ENCODE peak calls at places on chromosomes 13 and 19, in ten cellular contexts. One of them, this sample, is unnamed.

GRCh38 chr19:33500991-33501390 is 20.6 kb downstream of the PEPD start:
- DNase-seq in activated naive CD4-positive, alpha-beta T cell: no peak
- DNase-seq in HTR-8/SVneo: no peak
- DNase-seq in NCI-H526: no peak
- DNase-seq in GM12864: no peak
- DNase-seq in activated CD4-positive, alpha-beta memory T cell treated with anti-CD3 and anti-CD28 coated beads, Interleukin-2, amount 10 ng/mL, durations not matched to agents 7 days and 5 days: no peak
- DNase-seq in RWPE1: no peak
- DNase-seq in adrenal gland: peak; percentile 1
- DNase-seq in skeletal muscle cell: no peak
- DNase-seq in left ventricle myocardium superior: peak; percentile 8
- DNase-seq in this sample: no peak

GRCh38 chr19:45100202-45100600 is 7.2 kb downstream of the PPP1R37 start:
- DNase-seq in activated naive CD4-positive, alpha-beta T cell: no peak
- DNase-seq in HTR-8/SVneo: no peak
- DNase-seq in NCI-H526: no peak
- DNase-seq in GM12864: no peak
- DNase-seq in activated CD4-positive, alpha-beta memory T cell treated with anti-CD3 and anti-CD28 coated beads, Interleukin-2, amount 10 ng/mL, durations not matched to agents 7 days and 5 days: no peak
- DNase-seq in RWPE1: no peak
- DNase-seq in adrenal gland: peak; percentile 52
- DNase-seq in skeletal muscle cell: no peak
- DNase-seq in left ventricle myocardium superior: no peak
- DNase-seq in this sample: no peak

GRCh38 chr19:4284176-4284958 is 5.3 kb downstream of the SHD start:
- DNase-seq in activated naive CD4-positive, alpha-beta T cell: no peak
- DNase-seq in HTR-8/SVneo: no peak
- DNase-seq in NCI-H526: peak; percentile 76
- DNase-seq in GM12864: no peak
- DNase-seq in activated CD4-positive, alpha-beta memory T cell treated with anti-CD3 and anti-CD28 coated beads, Interleukin-2, amount 10 ng/mL, durations not matched to agents 7 days and 5 days: no peak
- DNase-seq in RWPE1: peak; percentile 88
- DNase-seq in adrenal gland: no peak
- DNase-seq in skeletal muscle cell: no peak
- DNase-seq in left ventricle myocardium superior: no peak
- DNase-seq in this sample: peak; percentile 15

GRCh38 chr13:113897161-113897560 is 33.3 kb upstream of the GAS6 start:
- DNase-seq in activated naive CD4-positive, alpha-beta T cell: no peak
- DNase-seq in HTR-8/SVneo: peak; percentile 75
- DNase-seq in NCI-H526: no peak
- DNase-seq in GM12864: no peak
- DNase-seq in activated CD4-positive, alpha-beta memory T cell treated with anti-CD3 and anti-CD28 coated beads, Interleukin-2, amount 10 ng/mL, durations not matched to agents 7 days and 5 days: peak; percentile 1
- DNase-seq in RWPE1: peak; percentile 88
- DNase-seq in adrenal gland: no peak
- DNase-seq in skeletal muscle cell: peak; percentile 91
- DNase-seq in left ventricle myocardium superior: peak; percentile 26
- DNase-seq in this sample: peak; percentile 98

GRCh38 chr19:46488551-46488950 is 7.1 kb downstream of the PNMA8B start:
- DNase-seq in activated naive CD4-positive, alpha-beta T cell: no peak
- DNase-seq in HTR-8/SVneo: no peak
- DNase-seq in NCI-H526: no peak
- DNase-seq in GM12864: no peak
- DNase-seq in activated CD4-positive, alpha-beta memory T cell treated with anti-CD3 and anti-CD28 coated beads, Interleukin-2, amount 10 ng/mL, durations not matched to agents 7 days and 5 days: no peak
- DNase-seq in RWPE1: no peak
- DNase-seq in adrenal gland: no peak
- DNase-seq in skeletal muscle cell: no peak
- DNase-seq in left ventricle myocardium superior: no peak
- DNase-seq in this sample: no peak

GRCh38 chr13:29621401-29621800 is 25.9 kb upstream of the SLC7A1 start:
- DNase-seq in activated naive CD4-positive, alpha-beta T cell: no peak
- DNase-seq in HTR-8/SVneo: no peak
- DNase-seq in NCI-H526: no peak
- DNase-seq in GM12864: no peak
- DNase-seq in activated CD4-positive, alpha-beta memory T cell treated with anti-CD3 and anti-CD28 coated beads, Interleukin-2, amount 10 ng/mL, durations not matched to agents 7 days and 5 days: no peak
- DNase-seq in RWPE1: no peak
- DNase-seq in adrenal gland: no peak
- DNase-seq in skeletal muscle cell: peak; percentile 11
- DNase-seq in left ventricle myocardium superior: no peak
- DNase-seq in this sample: no peak

GRCh38 chr13:98939552-98940306 is 38.1 kb downstream of the DOCK9 start:
- DNase-seq in activated naive CD4-positive, alpha-beta T cell: no peak
- DNase-seq in HTR-8/SVneo: no peak
- DNase-seq in NCI-H526: no peak
- DNase-seq in GM12864: no peak
- DNase-seq in activated CD4-positive, alpha-beta memory T cell treated with anti-CD3 and anti-CD28 coated beads, Interleukin-2, amount 10 ng/mL, durations not matched to agents 7 days and 5 days: no peak
- DNase-seq in RWPE1: no peak
- DNase-seq in adrenal gland: no peak
- DNase-seq in skeletal muscle cell: no peak
- DNase-seq in left ventricle myocardium superior: peak; percentile 49
- DNase-seq in this sample: no peak

GRCh38 chr13:52345048-52345447 is 60.9 kb downstream of the THSD1 start:
- DNase-seq in activated naive CD4-positive, alpha-beta T cell: no peak
- DNase-seq in HTR-8/SVneo: no peak
- DNase-seq in NCI-H526: no peak
- DNase-seq in GM12864: no peak
- DNase-seq in activated CD4-positive, alpha-beta memory T cell treated with anti-CD3 and anti-CD28 coated beads, Interleukin-2, amount 10 ng/mL, durations not matched to agents 7 days and 5 days: no peak
- DNase-seq in RWPE1: peak; percentile 59
- DNase-seq in adrenal gland: no peak
- DNase-seq in skeletal muscle cell: peak; percentile 22
- DNase-seq in left ventricle myocardium superior: no peak
- DNase-seq in this sample: no peak

GRCh38 chr19:17419154-17419490 is 725 bp upstream of the MVB12A start:
- DNase-seq in activated naive CD4-positive, alpha-beta T cell: no peak
- DNase-seq in HTR-8/SVneo: no peak
- DNase-seq in NCI-H526: no peak
- DNase-seq in GM12864: no peak
- DNase-seq in activated CD4-positive, alpha-beta memory T cell treated with anti-CD3 and anti-CD28 coated beads, Interleukin-2, amount 10 ng/mL, durations not matched to agents 7 days and 5 days: no peak
- DNase-seq in RWPE1: no peak
- DNase-seq in adrenal gland: no peak
- DNase-seq in skeletal muscle cell: no peak
- DNase-seq in left ventricle myocardium superior: no peak
- DNase-seq in this sample: no peak

GRCh38 chr13:32045963-32046785 is 14.6 kb downstream of the FRY start:
- DNase-seq in activated naive CD4-positive, alpha-beta T cell: no peak
- DNase-seq in HTR-8/SVneo: no peak
- DNase-seq in NCI-H526: peak; percentile 68
- DNase-seq in GM12864: no peak
- DNase-seq in activated CD4-positive, alpha-beta memory T cell treated with anti-CD3 and anti-CD28 coated beads, Interleukin-2, amount 10 ng/mL, durations not matched to agents 7 days and 5 days: no peak
- DNase-seq in RWPE1: no peak
- DNase-seq in adrenal gland: peak; percentile 21
- DNase-seq in skeletal muscle cell: no peak
- DNase-seq in left ventricle myocardium superior: no peak
- DNase-seq in this sample: no peak

GRCh38 chr13:33518442-33518841 is 232.9 kb upstream of the STARD13 start:
- DNase-seq in activated naive CD4-positive, alpha-beta T cell: no peak
- DNase-seq in HTR-8/SVneo: no peak
- DNase-seq in NCI-H526: no peak
- DNase-seq in GM12864: no peak
- DNase-seq in activated CD4-positive, alpha-beta memory T cell treated with anti-CD3 and anti-CD28 coated beads, Interleukin-2, amount 10 ng/mL, durations not matched to agents 7 days and 5 days: no peak
- DNase-seq in RWPE1: no peak
- DNase-seq in adrenal gland: no peak
- DNase-seq in skeletal muscle cell: no peak
- DNase-seq in left ventricle myocardium superior: no peak
- DNase-seq in this sample: no peak

GRCh38 chr19:7349961-7350711 is 1.4 kb downstream of the ARHGEF18 start:
- DNase-seq in activated naive CD4-positive, alpha-beta T cell: no peak
- DNase-seq in HTR-8/SVneo: no peak
- DNase-seq in NCI-H526: no peak
- DNase-seq in GM12864: no peak
- DNase-seq in activated CD4-positive, alpha-beta memory T cell treated with anti-CD3 and anti-CD28 coated beads, Interleukin-2, amount 10 ng/mL, durations not matched to agents 7 days and 5 days: no peak
- DNase-seq in RWPE1: no peak
- DNase-seq in adrenal gland: no peak
- DNase-seq in skeletal muscle cell: no peak
- DNase-seq in left ventricle myocardium superior: no peak
- DNase-seq in this sample: no peak

GRCh38 chr19:12365372-12366162 is at the start of gene ZNF442:
- DNase-seq in activated naive CD4-positive, alpha-beta T cell: peak; percentile 62
- DNase-seq in HTR-8/SVneo: peak; percentile 98
- DNase-seq in NCI-H526: peak; percentile 95
- DNase-seq in GM12864: peak; percentile 90
- DNase-seq in activated CD4-positive, alpha-beta memory T cell treated with anti-CD3 and anti-CD28 coated beads, Interleukin-2, amount 10 ng/mL, durations not matched to agents 7 days and 5 days: peak; percentile 78
- DNase-seq in RWPE1: peak; percentile 99
- DNase-seq in adrenal gland: peak; percentile 99
- DNase-seq in skeletal muscle cell: peak; percentile 79
- DNase-seq in left ventricle myocardium superior: peak; percentile 95
- DNase-seq in this sample: no peak

GRCh38 chr19:46845959-46846459 is 4.6 kb downstream of the AP2S1 start:
- DNase-seq in activated naive CD4-positive, alpha-beta T cell: no peak
- DNase-seq in HTR-8/SVneo: no peak
- DNase-seq in NCI-H526: no peak
- DNase-seq in GM12864: no peak
- DNase-seq in activated CD4-positive, alpha-beta memory T cell treated with anti-CD3 and anti-CD28 coated beads, Interleukin-2, amount 10 ng/mL, durations not matched to agents 7 days and 5 days: no peak
- DNase-seq in RWPE1: no peak
- DNase-seq in adrenal gland: no peak
- DNase-seq in skeletal muscle cell: no peak
- DNase-seq in left ventricle myocardium superior: peak; percentile 46
- DNase-seq in this sample: no peak

GRCh38 chr19:51107406-51108065 is 673 bp downstream of the CTU1 start:
- DNase-seq in activated naive CD4-positive, alpha-beta T cell: no peak
- DNase-seq in HTR-8/SVneo: no peak
- DNase-seq in NCI-H526: peak; percentile 54
- DNase-seq in GM12864: no peak
- DNase-seq in activated CD4-positive, alpha-beta memory T cell treated with anti-CD3 and anti-CD28 coated beads, Interleukin-2, amount 10 ng/mL, durations not matched to agents 7 days and 5 days: peak; percentile 46
- DNase-seq in RWPE1: peak; percentile 18
- DNase-seq in adrenal gland: no peak
- DNase-seq in skeletal muscle cell: no peak
- DNase-seq in left ventricle myocardium superior: no peak
- DNase-seq in this sample: peak; percentile 32

GRCh38 chr13:94703271-94703670 is 9.1 kb downstream of the SOX21 start:
- DNase-seq in activated naive CD4-positive, alpha-beta T cell: no peak
- DNase-seq in HTR-8/SVneo: no peak
- DNase-seq in NCI-H526: no peak
- DNase-seq in GM12864: no peak
- DNase-seq in activated CD4-positive, alpha-beta memory T cell treated with anti-CD3 and anti-CD28 coated beads, Interleukin-2, amount 10 ng/mL, durations not matched to agents 7 days and 5 days: no peak
- DNase-seq in RWPE1: no peak
- DNase-seq in adrenal gland: no peak
- DNase-seq in skeletal muscle cell: no peak
- DNase-seq in left ventricle myocardium superior: no peak
- DNase-seq in this sample: no peak

GRCh38 chr13:28338202-28338601 is 156.7 kb downstream of the FLT1 start:
- DNase-seq in activated naive CD4-positive, alpha-beta T cell: no peak
- DNase-seq in HTR-8/SVneo: no peak
- DNase-seq in NCI-H526: peak; percentile 85
- DNase-seq in GM12864: no peak
- DNase-seq in activated CD4-positive, alpha-beta memory T cell treated with anti-CD3 and anti-CD28 coated beads, Interleukin-2, amount 10 ng/mL, durations not matched to agents 7 days and 5 days: no peak
- DNase-seq in RWPE1: no peak
- DNase-seq in adrenal gland: no peak
- DNase-seq in skeletal muscle cell: no peak
- DNase-seq in left ventricle myocardium superior: no peak
- DNase-seq in this sample: no peak

GRCh38 chr13:99392126-99392805 is 85.1 kb upstream of the GPR183 start:
- DNase-seq in activated naive CD4-positive, alpha-beta T cell: no peak
- DNase-seq in HTR-8/SVneo: no peak
- DNase-seq in NCI-H526: no peak
- DNase-seq in GM12864: no peak
- DNase-seq in activated CD4-positive, alpha-beta memory T cell treated with anti-CD3 and anti-CD28 coated beads, Interleukin-2, amount 10 ng/mL, durations not matched to agents 7 days and 5 days: no peak
- DNase-seq in RWPE1: no peak
- DNase-seq in adrenal gland: no peak
- DNase-seq in skeletal muscle cell: no peak
- DNase-seq in left ventricle myocardium superior: no peak
- DNase-seq in this sample: no peak

GRCh38 chr13:111919826-111920225 is 147.1 kb upstream of the SOX1 start:
- DNase-seq in activated naive CD4-positive, alpha-beta T cell: no peak
- DNase-seq in HTR-8/SVneo: no peak
- DNase-seq in NCI-H526: no peak
- DNase-seq in GM12864: no peak
- DNase-seq in activated CD4-positive, alpha-beta memory T cell treated with anti-CD3 and anti-CD28 coated beads, Interleukin-2, amount 10 ng/mL, durations not matched to agents 7 days and 5 days: no peak
- DNase-seq in RWPE1: no peak
- DNase-seq in adrenal gland: no peak
- DNase-seq in skeletal muscle cell: no peak
- DNase-seq in left ventricle myocardium superior: no peak
- DNase-seq in this sample: no peak

GRCh38 chr13:33757713-33758112 is 60.2 kb upstream of the RFC3 start:
- DNase-seq in activated naive CD4-positive, alpha-beta T cell: no peak
- DNase-seq in HTR-8/SVneo: no peak
- DNase-seq in NCI-H526: no peak
- DNase-seq in GM12864: no peak
- DNase-seq in activated CD4-positive, alpha-beta memory T cell treated with anti-CD3 and anti-CD28 coated beads, Interleukin-2, amount 10 ng/mL, durations not matched to agents 7 days and 5 days: no peak
- DNase-seq in RWPE1: no peak
- DNase-seq in adrenal gland: no peak
- DNase-seq in skeletal muscle cell: no peak
- DNase-seq in left ventricle myocardium superior: no peak
- DNase-seq in this sample: no peak

GRCh38 chr13:33352023-33352422 is 66.5 kb upstream of the STARD13 start:
- DNase-seq in activated naive CD4-positive, alpha-beta T cell: no peak
- DNase-seq in HTR-8/SVneo: no peak
- DNase-seq in NCI-H526: peak; percentile 9
- DNase-seq in GM12864: no peak
- DNase-seq in activated CD4-positive, alpha-beta memory T cell treated with anti-CD3 and anti-CD28 coated beads, Interleukin-2, amount 10 ng/mL, durations not matched to agents 7 days and 5 days: no peak
- DNase-seq in RWPE1: no peak
- DNase-seq in adrenal gland: no peak
- DNase-seq in skeletal muscle cell: no peak
- DNase-seq in left ventricle myocardium superior: no peak
- DNase-seq in this sample: no peak

GRCh38 chr19:45955905-45956608 is 17.6 kb downstream of the NOVA2 start:
- DNase-seq in activated naive CD4-positive, alpha-beta T cell: no peak
- DNase-seq in HTR-8/SVneo: no peak
- DNase-seq in NCI-H526: no peak
- DNase-seq in GM12864: no peak
- DNase-seq in activated CD4-positive, alpha-beta memory T cell treated with anti-CD3 and anti-CD28 coated beads, Interleukin-2, amount 10 ng/mL, durations not matched to agents 7 days and 5 days: no peak
- DNase-seq in RWPE1: peak; percentile 52
- DNase-seq in adrenal gland: peak; percentile 48
- DNase-seq in skeletal muscle cell: no peak
- DNase-seq in left ventricle myocardium superior: peak; percentile 63
- DNase-seq in this sample: no peak

GRCh38 chr13:20359335-20359734 is 127.2 kb upstream of the GJB6 start:
- DNase-seq in activated naive CD4-positive, alpha-beta T cell: no peak
- DNase-seq in HTR-8/SVneo: peak; percentile 34
- DNase-seq in NCI-H526: no peak
- DNase-seq in GM12864: no peak
- DNase-seq in activated CD4-positive, alpha-beta memory T cell treated with anti-CD3 and anti-CD28 coated beads, Interleukin-2, amount 10 ng/mL, durations not matched to agents 7 days and 5 days: no peak
- DNase-seq in RWPE1: peak; percentile 95
- DNase-seq in adrenal gland: no peak
- DNase-seq in skeletal muscle cell: peak; percentile 97
- DNase-seq in left ventricle myocardium superior: no peak
- DNase-seq in this sample: peak; percentile 37

GRCh38 chr19:10432736-10433130 is 12.4 kb downstream of the PDE4A start:
- DNase-seq in activated naive CD4-positive, alpha-beta T cell: no peak
- DNase-seq in HTR-8/SVneo: no peak
- DNase-seq in NCI-H526: no peak
- DNase-seq in GM12864: no peak
- DNase-seq in activated CD4-positive, alpha-beta memory T cell treated with anti-CD3 and anti-CD28 coated beads, Interleukin-2, amount 10 ng/mL, durations not matched to agents 7 days and 5 days: no peak
- DNase-seq in RWPE1: no peak
- DNase-seq in adrenal gland: no peak
- DNase-seq in skeletal muscle cell: no peak
- DNase-seq in left ventricle myocardium superior: peak; percentile 52
- DNase-seq in this sample: no peak

GRCh38 chr13:29564828-29565227 is 30.7 kb downstream of the SLC7A1 start:
- DNase-seq in activated naive CD4-positive, alpha-beta T cell: no peak
- DNase-seq in HTR-8/SVneo: no peak
- DNase-seq in NCI-H526: no peak
- DNase-seq in GM12864: no peak
- DNase-seq in activated CD4-positive, alpha-beta memory T cell treated with anti-CD3 and anti-CD28 coated beads, Interleukin-2, amount 10 ng/mL, durations not matched to agents 7 days and 5 days: no peak
- DNase-seq in RWPE1: no peak
- DNase-seq in adrenal gland: no peak
- DNase-seq in skeletal muscle cell: no peak
- DNase-seq in left ventricle myocardium superior: no peak
- DNase-seq in this sample: no peak

GRCh38 chr13:96762876-96763275 is 231.4 kb downstream of the OXGR1 start:
- DNase-seq in activated naive CD4-positive, alpha-beta T cell: no peak
- DNase-seq in HTR-8/SVneo: no peak
- DNase-seq in NCI-H526: no peak
- DNase-seq in GM12864: no peak
- DNase-seq in activated CD4-positive, alpha-beta memory T cell treated with anti-CD3 and anti-CD28 coated beads, Interleukin-2, amount 10 ng/mL, durations not matched to agents 7 days and 5 days: no peak
- DNase-seq in RWPE1: no peak
- DNase-seq in adrenal gland: no peak
- DNase-seq in skeletal muscle cell: no peak
- DNase-seq in left ventricle myocardium superior: no peak
- DNase-seq in this sample: no peak

GRCh38 chr13:97911311-97912138 is 42.0 kb upstream of the IPO5 start:
- DNase-seq in activated naive CD4-positive, alpha-beta T cell: no peak
- DNase-seq in HTR-8/SVneo: no peak
- DNase-seq in NCI-H526: peak; percentile 79
- DNase-seq in GM12864: peak; percentile 3
- DNase-seq in activated CD4-positive, alpha-beta memory T cell treated with anti-CD3 and anti-CD28 coated beads, Interleukin-2, amount 10 ng/mL, durations not matched to agents 7 days and 5 days: no peak
- DNase-seq in RWPE1: no peak
- DNase-seq in adrenal gland: no peak
- DNase-seq in skeletal muscle cell: no peak
- DNase-seq in left ventricle myocardium superior: no peak
- DNase-seq in this sample: peak; percentile 28

GRCh38 chr19:36747750-36748149 is 24.9 kb downstream of the ZNF850 start:
- DNase-seq in activated naive CD4-positive, alpha-beta T cell: no peak
- DNase-seq in HTR-8/SVneo: no peak
- DNase-seq in NCI-H526: no peak
- DNase-seq in GM12864: no peak
- DNase-seq in activated CD4-positive, alpha-beta memory T cell treated with anti-CD3 and anti-CD28 coated beads, Interleukin-2, amount 10 ng/mL, durations not matched to agents 7 days and 5 days: no peak
- DNase-seq in RWPE1: no peak
- DNase-seq in adrenal gland: no peak
- DNase-seq in skeletal muscle cell: no peak
- DNase-seq in left ventricle myocardium superior: no peak
- DNase-seq in this sample: no peak